ENCODE peak calls at places on chromosomes 6 and 20, in six cellular contexts. X, E, O, Z, H and S are unnamed samples.

GRCh38 chr6:149318581-149319286 is 1.2 kb downstream of the TAB2 start:
- DNase-seq in Z (no peak), O (peak), H (no peak), E (peak), X (no peak), S (peak)

GRCh38 chr6:156057869-156058268 is 602.2 kb upstream of the NOX3 start:
- DNase-seq in O (no peak), X (no peak), E (no peak), H (no peak), Z (no peak), S (no peak)

GRCh38 chr6:169409742-169410312 is 156.2 kb upstream of the THBS2 start:
- DNase-seq in Z (no peak), H (no peak), X (no peak), O (no peak), E (no peak), S (no peak)

GRCh38 chr20:41003143-41003932 is 25.3 kb upstream of the TOP1 start:
- DNase-seq in H (peak), Z (peak), E (peak), X (no peak), O (peak), S (peak)

GRCh38 chr6:144127097-144127496 is 23.2 kb upstream of the STX11 start:
- DNase-seq in X (no peak), H (no peak), Z (no peak), E (no peak), O (no peak), S (no peak)

GRCh38 chr6:37135835-37136694 is 33.9 kb upstream of the PIM1 start:
- DNase-seq in E (no peak), H (no peak), Z (no peak), O (no peak), X (no peak), S (no peak)

GRCh38 chr6:56222509-56222908 is 24.9 kb downstream of the COL21A1 start:
- DNase-seq in X (no peak), O (peak), H (no peak), Z (no peak), E (peak), S (peak)

GRCh38 chr20:19626896-19627295 is 131.2 kb upstream of the RIN2 start:
- DNase-seq in E (peak), Z (no peak), O (peak), H (no peak), X (no peak), S (peak)

GRCh38 chr20:63118303-63118670 is 97.6 kb downstream of the YTHDF1 start:
- DNase-seq in E (no peak), O (no peak), H (no peak), Z (no peak), X (no peak), S (no peak)

GRCh38 chr6:157650261-157650640 is 172.8 kb upstream of the SNX9 start:
- DNase-seq in O (no peak), E (no peak), Z (no peak), H (peak), X (no peak), S (peak)

GRCh38 chr20:2918096-2919049 is 45.1 kb downstream of the PTPRA start:
- DNase-seq in H (no peak), X (no peak), O (no peak), Z (no peak), E (no peak), S (no peak)

GRCh38 chr6:142685852-142686718 is 258.9 kb downstream of the HIVEP2 start:
- DNase-seq in E (no peak), O (no peak), H (no peak), Z (no peak), X (no peak), S (no peak)

GRCh38 chr6:85669735-85670194 is 27.1 kb upstream of the SYNCRIP start:
- DNase-seq in X (no peak), O (peak), Z (no peak), E (peak), H (no peak), S (no peak)

GRCh38 chr20:32507998-32508774 is 76.9 kb downstream of the NOL4L start:
- DNase-seq in O (no peak), X (peak), H (no peak), Z (no peak), E (no peak), S (no peak)

GRCh38 chr20:32510120-32510600 is 75.0 kb downstream of the NOL4L start:
- DNase-seq in H (no peak), E (no peak), X (peak), O (no peak), Z (no peak), S (no peak)

GRCh38 chr20:32508775-32509119 is 76.4 kb downstream of the NOL4L start:
- DNase-seq in H (no peak), X (no peak), Z (no peak), E (no peak), O (no peak), S (no peak)

GRCh38 chr20:32510601-32511357 is 74.4 kb downstream of the NOL4L start:
- DNase-seq in O (no peak), H (no peak), E (no peak), Z (no peak), X (peak), S (no peak)

DNA sequence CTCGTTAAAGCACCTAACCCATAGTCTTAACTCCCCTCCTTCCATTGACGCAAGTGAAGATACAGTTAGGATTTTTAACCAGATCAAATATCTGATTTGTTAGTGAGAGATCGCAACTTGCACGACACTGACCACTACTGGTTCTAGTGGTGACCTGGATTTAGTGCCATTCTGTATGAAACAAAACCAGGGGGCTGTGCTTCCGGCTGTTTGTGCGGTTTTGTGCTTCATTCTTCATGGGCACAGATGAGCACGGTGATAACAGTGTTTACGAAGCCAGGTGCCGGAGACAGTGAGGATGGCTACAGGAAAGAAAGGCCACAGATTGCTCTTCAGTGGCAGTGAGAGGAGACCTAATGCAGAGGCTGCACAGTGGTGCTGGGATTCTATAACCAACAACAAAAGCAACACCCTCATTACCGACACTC is 75.5 kb downstream of the NOL4L start:
- DNase-seq in H (no peak), O (peak), Z (no peak), X (peak), E (no peak), S (no peak)
- H3K4me3 ChIP-seq in H (no peak), O (no peak), Z (no peak), X (no peak), E (no peak), S (no peak)

GRCh38 chr20:26207237-26207966 is 510.7 kb upstream of the ZNF337 start:
- DNase-seq in O (no peak), H (no peak), X (no peak), E (no peak), Z (no peak), S (no peak)

GRCh38 chr20:26208296-26209091 is 511.8 kb upstream of the ZNF337 start:
- DNase-seq in O (peak), X (peak), E (peak), H (no peak), Z (peak), S (no peak)

GRCh38 chr20:26205350-26205749 is 508.7 kb upstream of the ZNF337 start:
- DNase-seq in O (no peak), X (no peak), E (no peak), H (no peak), Z (no peak), S (no peak)

GRCh38 chr20:26214991-26215390 is 518.3 kb upstream of the ZNF337 start:
- DNase-seq in E (no peak), X (no peak), H (no peak), Z (no peak), O (no peak), S (no peak)

DNA sequence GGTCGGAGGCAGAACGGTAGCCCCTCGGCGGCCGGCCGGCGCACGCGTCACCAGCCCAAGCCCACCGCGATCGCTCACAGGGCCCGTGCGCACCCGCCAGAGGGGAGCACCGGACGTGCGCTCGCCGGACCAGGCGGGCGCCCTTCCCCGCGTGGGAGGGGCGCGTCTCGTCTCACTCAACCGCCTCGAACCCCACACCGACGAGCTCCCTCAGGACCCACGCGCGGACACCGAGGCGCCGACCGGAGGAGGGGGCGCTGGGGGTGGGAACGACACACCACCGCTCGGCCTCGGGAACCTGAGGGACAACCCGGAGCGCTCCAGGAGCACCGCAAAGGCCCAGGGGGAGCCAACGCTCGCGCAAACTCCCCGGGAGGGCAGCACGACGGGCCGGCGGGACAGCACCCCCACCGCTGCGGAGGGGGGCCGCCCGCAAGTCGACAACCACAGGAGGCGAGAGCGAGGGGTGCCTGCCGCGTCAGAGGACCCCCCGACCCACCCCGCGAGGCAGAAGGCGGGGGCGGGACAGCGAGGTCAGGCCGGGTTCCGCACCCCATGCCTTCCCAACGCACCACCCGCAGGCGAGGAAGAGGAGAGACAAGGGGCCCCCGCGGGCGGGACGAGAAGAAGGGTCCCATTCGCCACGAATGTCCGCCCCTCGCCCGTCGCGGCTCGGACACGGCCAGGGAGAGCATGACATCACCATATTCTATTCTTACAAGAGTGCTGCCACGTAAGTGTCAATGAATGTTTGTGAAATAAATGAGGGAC is 512.7 kb upstream of the ZNF337 start:
- DNase-seq in X (peak), H (no peak), Z (peak), O (peak), E (peak), S (peak)
- H3K4me3 ChIP-seq in X (peak), H (no peak), Z (peak), O (no peak), E (no peak), S (no peak)

GRCh38 chr6:89956182-89956581 is 61.9 kb downstream of the GJA10 start:
- DNase-seq in E (no peak), H (no peak), X (no peak), O (no peak), Z (no peak), S (no peak)

GRCh38 chr6:89954721-89955148 is 60.5 kb downstream of the GJA10 start:
- DNase-seq in X (no peak), E (no peak), H (no peak), O (peak), Z (no peak), S (no peak)

GRCh38 chr6:89952361-89952680 is 58.1 kb downstream of the GJA10 start:
- DNase-seq in Z (no peak), E (no peak), O (no peak), X (no peak), H (no peak), S (no peak)

GRCh38 chr6:89952696-89953095 is 58.4 kb downstream of the GJA10 start:
- DNase-seq in O (peak), E (peak), X (no peak), H (no peak), Z (no peak), S (no peak)

GRCh38 chr6:89955364-89955763 is 61.1 kb downstream of the GJA10 start:
- DNase-seq in H (no peak), O (no peak), X (no peak), Z (no peak), E (no peak), S (no peak)
- H3K4me3 ChIP-seq in H (no peak), O (no peak), X (no peak), Z (no peak), E (no peak), S (no peak)

DNA sequence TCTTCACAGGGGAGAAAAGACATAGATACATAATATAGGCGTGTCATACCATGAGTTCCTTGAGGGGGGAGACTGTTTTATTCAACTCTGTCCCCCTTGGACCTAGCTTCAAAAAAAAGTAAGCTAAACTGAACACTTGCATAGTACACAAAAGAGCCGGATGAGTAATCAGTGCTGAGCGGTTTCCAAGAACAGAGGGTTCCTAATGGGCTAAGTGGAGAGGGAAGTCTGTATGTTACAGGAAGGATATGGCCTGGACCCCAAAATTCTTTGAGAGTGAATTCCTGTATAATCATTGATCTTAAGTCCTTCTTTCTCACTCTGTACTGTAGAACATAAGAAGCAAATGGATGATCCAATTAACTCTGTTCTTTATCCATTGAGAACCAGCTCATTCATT is 324.7 kb upstream of the CNR1 start:
- DNase-seq in O (peak), E (peak), H (no peak), X (no peak), Z (no peak), S (peak)
- H3K4me3 ChIP-seq in O (no peak), E (no peak), H (no peak), X (no peak), Z (no peak), S (no peak)

GRCh38 chr6:18261877-18262276 is 2.5 kb downstream of the DEK start:
- DNase-seq in E (no peak), H (no peak), X (no peak), O (no peak), Z (no peak), S (no peak)

GRCh38 chr6:18262812-18263560 is 1.3 kb downstream of the DEK start:
- DNase-seq in H (no peak), O (peak), E (no peak), Z (no peak), X (no peak), S (peak)

GRCh38 chr6:18263561-18264337 is 581 bp downstream of the DEK start:
- DNase-seq in H (peak), Z (peak), E (peak), X (peak), O (peak), S (no peak)

GRCh38 chr6:18259675-18260447 is 4.5 kb downstream of the DEK start:
- DNase-seq in E (no peak), Z (no peak), H (no peak), X (no peak), O (no peak), S (peak)

DNA sequence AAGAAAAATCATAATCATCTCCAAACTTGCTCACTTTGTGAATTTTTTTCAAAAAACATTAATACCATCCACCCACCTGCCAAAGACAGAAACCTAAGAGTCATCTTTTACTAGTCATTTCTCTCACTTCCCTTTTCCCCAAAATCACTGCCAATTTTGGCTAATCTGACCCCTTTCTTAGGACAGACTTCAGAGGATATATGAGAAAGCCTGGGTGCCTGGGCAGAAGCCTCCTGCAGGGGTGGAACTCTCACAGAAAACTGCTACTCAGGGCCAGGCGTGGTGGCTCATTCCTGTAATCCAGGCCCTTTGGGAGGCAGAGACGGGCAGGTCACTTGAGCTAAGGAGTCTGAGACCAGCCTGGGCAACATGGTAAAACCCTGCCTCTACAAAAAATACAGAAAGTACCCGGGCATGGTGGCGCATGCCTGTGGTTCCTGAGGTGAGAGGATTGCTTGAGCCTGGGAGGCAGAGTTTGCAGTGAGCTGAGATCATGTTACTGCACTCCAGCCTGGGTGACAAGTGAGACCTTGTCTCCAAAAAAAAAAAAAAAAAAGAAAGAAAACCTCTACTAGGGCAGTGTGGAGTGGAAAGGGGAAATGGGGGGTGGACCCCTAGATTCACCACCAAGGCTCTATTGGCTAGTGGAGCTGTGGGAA is 3.8 kb downstream of the DEK start:
- DNase-seq in E (peak), Z (no peak), H (no peak), O (peak), X (no peak), S (peak)
- H3K4me3 ChIP-seq in E (peak), Z (no peak), H (no peak), O (no peak), X (no peak), S (no peak)